ENCODE peak calls at places on chromosomes 5 and 9, in four cellular contexts. T, K, C and P are unnamed samples.
A peak's percentile ranks its signal among the peaks of the same experiment; 100 is the strongest.

GRCh38 chr5:148808864-148809642 is 17.4 kb upstream of the ADRB2 start:
- DNase-seq in T (peak; percentile 28), C (no peak), K (no peak), P (no peak)

GRCh38 chr9:119221281-119221680 is 148.0 kb downstream of the BRINP1 start:
- DNase-seq in K (no peak), T (peak; percentile 24), C (peak; percentile 50), P (no peak)

GRCh38 chr9:114958021-114958846 is 27.8 kb upstream of the TNFSF8 start:
- DNase-seq in K (no peak), C (no peak), T (no peak), P (no peak)

GRCh38 chr5:54651482-54652076 is 134.0 kb downstream of the SNX18 start:
- DNase-seq in C (no peak), T (peak; percentile 30), K (no peak), P (no peak)

GRCh38 chr9:92609142-92609500 is 60.8 kb downstream of the IPPK start:
- DNase-seq in T (no peak), K (no peak), C (peak; percentile 33), P (no peak)

GRCh38 chr9:3398232-3398648 is 127.6 kb downstream of the RFX3 start:
- DNase-seq in T (no peak), C (no peak), K (no peak), P (no peak)

GRCh38 chr9:101469026-101469425 is 33.5 kb upstream of the ALDOB start:
- DNase-seq in T (no peak), K (no peak), C (no peak), P (no peak)

GRCh38 chr9:36991516-36992134 is 42.4 kb downstream of the PAX5 start:
- DNase-seq in C (no peak), K (peak; percentile 55), T (no peak), P (peak; percentile 90)

GRCh38 chr5:34474573-34475021 is 181.5 kb upstream of the RAI14 start:
- DNase-seq in C (peak; percentile 76), K (peak; percentile 70), T (peak; percentile 66), P (no peak)

GRCh38 chr9:134294228-134295071 is 31.8 kb upstream of the RXRA start:
- DNase-seq in T (no peak), K (no peak), C (peak; percentile 81), P (no peak)

GRCh38 chr5:147348046-147348445 is 113.2 kb downstream of the STK32A start:
- DNase-seq in K (no peak), T (no peak), C (no peak), P (no peak)

GRCh38 chr9:76560481-76560891 is 101.5 kb downstream of the GCNT1 start:
- DNase-seq in T (peak; percentile 54), C (peak; percentile 38), K (no peak), P (no peak)

GRCh38 chr5:55146080-55146479 is 13.9 kb upstream of the GPX8 start:
- DNase-seq in T (no peak), C (no peak), K (no peak), P (no peak)

GRCh38 chr9:12993432-12993831 is 218.6 kb downstream of the LURAP1L start:
- DNase-seq in T (no peak), C (no peak), K (no peak), P (no peak)

GRCh38 chr5:98349251-98349989 is 424.0 kb upstream of the RGMB start:
- DNase-seq in C (peak; percentile 77), K (peak; percentile 27), T (no peak), P (no peak)

GRCh38 chr5:138258704-138259285 is 15.6 kb downstream of the GFRA3 start:
- DNase-seq in C (peak; percentile 50), T (no peak), K (no peak), P (no peak)

GRCh38 chr9:15138357-15138686 is 168.7 kb downstream of the TTC39B start:
- DNase-seq in K (no peak), T (no peak), C (no peak), P (no peak)

GRCh38 chr5:79971156-79971555 is 19.9 kb downstream of the MTX3 start:
- DNase-seq in K (no peak), T (no peak), C (peak; percentile 42), P (no peak)

GRCh38 chr9:14030350-14030823 is 283.6 kb downstream of the NFIB start:
- DNase-seq in K (peak; percentile 48), C (no peak), T (peak; percentile 75), P (no peak)

GRCh38 chr9:133998915-133999580 is 6.9 kb upstream of the VAV2 start:
- DNase-seq in K (no peak), C (peak; percentile 41), T (no peak), P (no peak)

GRCh38 chr5:97163360-97163764 is 19.7 kb downstream of the RIOK2 start:
- DNase-seq in C (peak; percentile 9), K (no peak), T (no peak), P (no peak)

GRCh38 chr5:98563885-98564653 is 209.4 kb upstream of the RGMB start:
- DNase-seq in T (no peak), K (no peak), C (no peak), P (no peak)

GRCh38 chr9:4746278-4746677 is 5.3 kb upstream of the AK3 start:
- DNase-seq in C (no peak), T (no peak), K (no peak), P (no peak)

GRCh38 chr9:19551124-19551929 is 142.5 kb downstream of the ACER2 start:
- DNase-seq in T (no peak), K (no peak), C (no peak), P (no peak)

GRCh38 chr5:149799119-149799623 is 69.1 kb downstream of the PPARGC1B start:
- DNase-seq in T (peak; percentile 54), K (peak; percentile 91), C (peak; percentile 97), P (peak; percentile 14)